ENCODE peak calls at places on chromosome 13, in eight cellular contexts. N is activated naive CD4-positive, alpha-beta T cell treated with anti-CD3 and anti-CD28 coated beads, Interleukin-2, amount 50 U/mL, for 16 hours; A is left lung; C is central memory CD4-positive, alpha-beta T cell; B is erythroblast; K is fibroblast of lung; Y is ascending aorta; R is cardiac muscle cell. O is an unnamed sample.

GRCh38 chr13:84570831-84571230 is 688.6 kb upstream of the SLITRK1 start:
- DNase-seq in N (no peak), A (no peak), C (no peak), B (no peak), K (peak), Y (no peak), R (no peak), O (no peak)

GRCh38 chr13:99505814-99506269 is 4.6 kb downstream of the TM9SF2 start:
- DNase-seq in N (no peak), A (no peak), C (peak), B (peak), K (peak), Y (no peak), R (no peak), O (peak)

GRCh38 chr13:48561461-48562224 is 28.8 kb upstream of the RCBTB2 start:
- DNase-seq in N (no peak), A (no peak), C (no peak), B (peak), K (no peak), Y (no peak), R (no peak), O (no peak)

GRCh38 chr13:26500618-26501320 is 56.7 kb upstream of the WASF3 start:
- DNase-seq in N (no peak), A (no peak), C (no peak), B (no peak), K (no peak), Y (no peak), R (no peak), O (no peak)

GRCh38 chr13:66425741-66426140 is 804.4 kb downstream of the PCDH9 start:
- DNase-seq in N (no peak), A (no peak), C (no peak), B (no peak), K (peak), Y (no peak), R (no peak), O (no peak)

GRCh38 chr13:81988542-81988941 is 1647.6 kb upstream of the SPRY2 start:
- DNase-seq in N (no peak), A (no peak), C (no peak), B (no peak), K (no peak), Y (no peak), R (no peak), O (no peak)

GRCh38 chr13:25069911-25070310 is 26.0 kb upstream of the PABPC3 start:
- DNase-seq in N (no peak), A (no peak), C (no peak), B (no peak), K (no peak), Y (no peak), R (no peak), O (no peak)

GRCh38 chr13:50916701-50917184 is 7.2 kb downstream of the RNASEH2B start:
- DNase-seq in N (no peak), A (no peak), C (no peak), B (peak), K (no peak), Y (no peak), R (no peak), O (no peak)

GRCh38 chr13:114313061-114313860 is 1.0 kb upstream of the CHAMP1 start:
- DNase-seq in N (peak), A (no peak), C (peak), B (peak), K (no peak), Y (no peak), R (no peak), O (peak)

GRCh38 chr13:107675847-107676550 is 539.3 kb downstream of the LIG4 start:
- DNase-seq in N (no peak), A (no peak), C (no peak), B (no peak), K (no peak), Y (no peak), R (peak), O (no peak)

GRCh38 chr13:110388141-110388943 is 81.3 kb downstream of the COL4A2 start:
- DNase-seq in N (no peak), A (peak), C (no peak), B (no peak), K (peak), Y (peak), R (no peak), O (peak)

GRCh38 chr13:110775576-110775975 is 62.1 kb downstream of the ING1 start:
- DNase-seq in N (no peak), A (no peak), C (no peak), B (no peak), K (no peak), Y (no peak), R (no peak), O (no peak)

GRCh38 chr13:27389891-27390290 is 34.5 kb upstream of the GTF3A start:
- DNase-seq in N (no peak), A (no peak), C (no peak), B (no peak), K (no peak), Y (no peak), R (no peak), O (no peak)

GRCh38 chr13:50365683-50366391 is 350.6 kb downstream of the KCNRG start:
- DNase-seq in N (peak), A (no peak), C (peak), B (no peak), K (no peak), Y (no peak), R (no peak), O (no peak)

GRCh38 chr13:94636942-94637578 is 35.4 kb downstream of the GPR180 start:
- DNase-seq in N (no peak), A (no peak), C (no peak), B (no peak), K (no peak), Y (no peak), R (no peak), O (no peak)

GRCh38 chr13:30186644-30187431 is 120.5 kb downstream of the KATNAL1 start:
- DNase-seq in N (no peak), A (no peak), C (no peak), B (no peak), K (no peak), Y (no peak), R (no peak), O (no peak)

GRCh38 chr13:48542581-48543341 is 9.9 kb upstream of the RCBTB2 start:
- DNase-seq in N (no peak), A (peak), C (no peak), B (peak), K (peak), Y (peak), R (peak), O (no peak)

GRCh38 chr13:52950436-52950960 is 78.1 kb upstream of the OLFM4 start:
- DNase-seq in N (no peak), A (no peak), C (no peak), B (no peak), K (no peak), Y (no peak), R (no peak), O (no peak)

GRCh38 chr13:35144496-35144895 is 202.4 kb downstream of the NBEA start:
- DNase-seq in N (no peak), A (no peak), C (no peak), B (no peak), K (no peak), Y (no peak), R (no peak), O (no peak)

GRCh38 chr13:40776232-40776631 is 5.2 kb upstream of the MRPS31 start:
- DNase-seq in N (no peak), A (no peak), C (no peak), B (no peak), K (no peak), Y (no peak), R (no peak), O (no peak)

O was measured in hepatic stellate cell.